ENCODE peak calls at places on chromosomes 16 and 17, in eight cellular contexts. One of them, this sample, is unnamed.

GRCh38 chr17:67007266-67007665 is 37.1 kb upstream of the CACNG1 start:
- DNase-seq in smooth muscle cell of the brain vasculature: no peak
- DNase-seq in NCI-H345: no peak
- DNase-seq in C1 segment of cervical spinal cord: no peak
- DNase-seq in activated CD4-positive, alpha-beta T cell treated with anti-CD3 and anti-CD28 coated beads for 1 hour: no peak
- DNase-seq in stimulated activated CD4-positive, alpha-beta T cell treated with anti-CD3 and anti-CD28 coated beads, Interleukin-12 subunit alpha, Interleukin-12 subunit beta, amount 100 ng/mL, for 48 hours: no peak
- DNase-seq in activated gamma-delta T cell treated with anti-CD3 and anti-CD28 coated beads, Interleukin-2, amount 50 U/mL, for 16 hours: no peak
- DNase-seq in left cardiac atrium: no peak
- DNase-seq in this sample: no peak

GRCh38 chr16:89357460-89357859 is 132.9 kb downstream of the ANKRD11 start:
- DNase-seq in smooth muscle cell of the brain vasculature: no peak
- DNase-seq in NCI-H345: no peak
- DNase-seq in C1 segment of cervical spinal cord: peak; percentile 27
- DNase-seq in activated CD4-positive, alpha-beta T cell treated with anti-CD3 and anti-CD28 coated beads for 1 hour: no peak
- DNase-seq in stimulated activated CD4-positive, alpha-beta T cell treated with anti-CD3 and anti-CD28 coated beads, Interleukin-12 subunit alpha, Interleukin-12 subunit beta, amount 100 ng/mL, for 48 hours: no peak
- DNase-seq in activated gamma-delta T cell treated with anti-CD3 and anti-CD28 coated beads, Interleukin-2, amount 50 U/mL, for 16 hours: no peak
- DNase-seq in left cardiac atrium: no peak
- DNase-seq in this sample: no peak

GRCh38 chr16:50320310-50320709 is 48.5 kb downstream of the BRD7 start:
- DNase-seq in smooth muscle cell of the brain vasculature: no peak
- DNase-seq in NCI-H345: no peak
- DNase-seq in C1 segment of cervical spinal cord: no peak
- DNase-seq in activated CD4-positive, alpha-beta T cell treated with anti-CD3 and anti-CD28 coated beads for 1 hour: no peak
- DNase-seq in stimulated activated CD4-positive, alpha-beta T cell treated with anti-CD3 and anti-CD28 coated beads, Interleukin-12 subunit alpha, Interleukin-12 subunit beta, amount 100 ng/mL, for 48 hours: no peak
- DNase-seq in activated gamma-delta T cell treated with anti-CD3 and anti-CD28 coated beads, Interleukin-2, amount 50 U/mL, for 16 hours: no peak
- DNase-seq in left cardiac atrium: no peak
- DNase-seq in this sample: no peak

GRCh38 chr16:71351558-71351901 is 7.0 kb upstream of the CALB2 start:
- DNase-seq in smooth muscle cell of the brain vasculature: no peak
- DNase-seq in NCI-H345: peak; percentile 29
- DNase-seq in C1 segment of cervical spinal cord: no peak
- DNase-seq in activated CD4-positive, alpha-beta T cell treated with anti-CD3 and anti-CD28 coated beads for 1 hour: no peak
- DNase-seq in stimulated activated CD4-positive, alpha-beta T cell treated with anti-CD3 and anti-CD28 coated beads, Interleukin-12 subunit alpha, Interleukin-12 subunit beta, amount 100 ng/mL, for 48 hours: no peak
- DNase-seq in activated gamma-delta T cell treated with anti-CD3 and anti-CD28 coated beads, Interleukin-2, amount 50 U/mL, for 16 hours: no peak
- DNase-seq in left cardiac atrium: no peak
- DNase-seq in this sample: no peak

GRCh38 chr17:40791808-40792436 is 7.8 kb downstream of the KRT28 start:
- DNase-seq in smooth muscle cell of the brain vasculature: no peak
- DNase-seq in NCI-H345: no peak
- DNase-seq in C1 segment of cervical spinal cord: no peak
- DNase-seq in activated CD4-positive, alpha-beta T cell treated with anti-CD3 and anti-CD28 coated beads for 1 hour: no peak
- DNase-seq in stimulated activated CD4-positive, alpha-beta T cell treated with anti-CD3 and anti-CD28 coated beads, Interleukin-12 subunit alpha, Interleukin-12 subunit beta, amount 100 ng/mL, for 48 hours: no peak
- DNase-seq in activated gamma-delta T cell treated with anti-CD3 and anti-CD28 coated beads, Interleukin-2, amount 50 U/mL, for 16 hours: no peak
- DNase-seq in left cardiac atrium: no peak
- DNase-seq in this sample: peak; percentile 4

GRCh38 chr16:88635671-88636070 is 2.7 kb upstream of the IL17C start:
- DNase-seq in smooth muscle cell of the brain vasculature: no peak
- DNase-seq in NCI-H345: peak; percentile 68
- DNase-seq in C1 segment of cervical spinal cord: no peak
- DNase-seq in activated CD4-positive, alpha-beta T cell treated with anti-CD3 and anti-CD28 coated beads for 1 hour: no peak
- DNase-seq in stimulated activated CD4-positive, alpha-beta T cell treated with anti-CD3 and anti-CD28 coated beads, Interleukin-12 subunit alpha, Interleukin-12 subunit beta, amount 100 ng/mL, for 48 hours: no peak
- DNase-seq in activated gamma-delta T cell treated with anti-CD3 and anti-CD28 coated beads, Interleukin-2, amount 50 U/mL, for 16 hours: no peak
- DNase-seq in left cardiac atrium: no peak
- DNase-seq in this sample: no peak

GRCh38 chr16:58503166-58503862 is 3.4 kb downstream of the NDRG4 start:
- DNase-seq in smooth muscle cell of the brain vasculature: no peak
- DNase-seq in NCI-H345: no peak
- DNase-seq in C1 segment of cervical spinal cord: no peak
- DNase-seq in activated CD4-positive, alpha-beta T cell treated with anti-CD3 and anti-CD28 coated beads for 1 hour: no peak
- DNase-seq in stimulated activated CD4-positive, alpha-beta T cell treated with anti-CD3 and anti-CD28 coated beads, Interleukin-12 subunit alpha, Interleukin-12 subunit beta, amount 100 ng/mL, for 48 hours: no peak
- DNase-seq in activated gamma-delta T cell treated with anti-CD3 and anti-CD28 coated beads, Interleukin-2, amount 50 U/mL, for 16 hours: no peak
- DNase-seq in left cardiac atrium: peak; percentile 17
- DNase-seq in this sample: no peak

GRCh38 chr17:44922136-44922535 is 6.8 kb upstream of the GFAP start:
- DNase-seq in smooth muscle cell of the brain vasculature: no peak
- DNase-seq in NCI-H345: no peak
- DNase-seq in C1 segment of cervical spinal cord: no peak
- DNase-seq in activated CD4-positive, alpha-beta T cell treated with anti-CD3 and anti-CD28 coated beads for 1 hour: no peak
- DNase-seq in stimulated activated CD4-positive, alpha-beta T cell treated with anti-CD3 and anti-CD28 coated beads, Interleukin-12 subunit alpha, Interleukin-12 subunit beta, amount 100 ng/mL, for 48 hours: no peak
- DNase-seq in activated gamma-delta T cell treated with anti-CD3 and anti-CD28 coated beads, Interleukin-2, amount 50 U/mL, for 16 hours: no peak
- DNase-seq in left cardiac atrium: no peak
- DNase-seq in this sample: no peak

GRCh38 chr16:8867483-8868271 is 1.1 kb downstream of the CARHSP1 start:
- DNase-seq in smooth muscle cell of the brain vasculature: no peak
- DNase-seq in NCI-H345: peak; percentile 51
- DNase-seq in C1 segment of cervical spinal cord: peak; percentile 52
- DNase-seq in activated CD4-positive, alpha-beta T cell treated with anti-CD3 and anti-CD28 coated beads for 1 hour: no peak
- DNase-seq in stimulated activated CD4-positive, alpha-beta T cell treated with anti-CD3 and anti-CD28 coated beads, Interleukin-12 subunit alpha, Interleukin-12 subunit beta, amount 100 ng/mL, for 48 hours: no peak
- DNase-seq in activated gamma-delta T cell treated with anti-CD3 and anti-CD28 coated beads, Interleukin-2, amount 50 U/mL, for 16 hours: no peak
- DNase-seq in left cardiac atrium: peak; percentile 61
- DNase-seq in this sample: no peak

GRCh38 chr17:33515974-33516373 is 222.9 kb upstream of the ASIC2 start:
- DNase-seq in smooth muscle cell of the brain vasculature: no peak
- DNase-seq in NCI-H345: no peak
- DNase-seq in C1 segment of cervical spinal cord: no peak
- DNase-seq in activated CD4-positive, alpha-beta T cell treated with anti-CD3 and anti-CD28 coated beads for 1 hour: no peak
- DNase-seq in stimulated activated CD4-positive, alpha-beta T cell treated with anti-CD3 and anti-CD28 coated beads, Interleukin-12 subunit alpha, Interleukin-12 subunit beta, amount 100 ng/mL, for 48 hours: no peak
- DNase-seq in activated gamma-delta T cell treated with anti-CD3 and anti-CD28 coated beads, Interleukin-2, amount 50 U/mL, for 16 hours: no peak
- DNase-seq in left cardiac atrium: no peak
- DNase-seq in this sample: no peak

GRCh38 chr17:42548070-42548837 is 4.5 kb upstream of the HSD17B1 start:
- DNase-seq in smooth muscle cell of the brain vasculature: no peak
- DNase-seq in NCI-H345: peak; percentile 86
- DNase-seq in C1 segment of cervical spinal cord: no peak
- DNase-seq in activated CD4-positive, alpha-beta T cell treated with anti-CD3 and anti-CD28 coated beads for 1 hour: peak; percentile 68
- DNase-seq in stimulated activated CD4-positive, alpha-beta T cell treated with anti-CD3 and anti-CD28 coated beads, Interleukin-12 subunit alpha, Interleukin-12 subunit beta, amount 100 ng/mL, for 48 hours: peak; percentile 75
- DNase-seq in activated gamma-delta T cell treated with anti-CD3 and anti-CD28 coated beads, Interleukin-2, amount 50 U/mL, for 16 hours: peak; percentile 67
- DNase-seq in left cardiac atrium: peak; percentile 70
- DNase-seq in this sample: no peak

GRCh38 chr17:50638572-50638850 is 3.8 kb downstream of the ABCC3 start:
- DNase-seq in smooth muscle cell of the brain vasculature: no peak
- DNase-seq in NCI-H345: no peak
- DNase-seq in C1 segment of cervical spinal cord: no peak
- DNase-seq in activated CD4-positive, alpha-beta T cell treated with anti-CD3 and anti-CD28 coated beads for 1 hour: no peak
- DNase-seq in stimulated activated CD4-positive, alpha-beta T cell treated with anti-CD3 and anti-CD28 coated beads, Interleukin-12 subunit alpha, Interleukin-12 subunit beta, amount 100 ng/mL, for 48 hours: no peak
- DNase-seq in activated gamma-delta T cell treated with anti-CD3 and anti-CD28 coated beads, Interleukin-2, amount 50 U/mL, for 16 hours: no peak
- DNase-seq in left cardiac atrium: no peak
- DNase-seq in this sample: no peak

GRCh38 chr16:52283018-52283417 is 263.9 kb downstream of the TOX3 start:
- DNase-seq in smooth muscle cell of the brain vasculature: no peak
- DNase-seq in NCI-H345: no peak
- DNase-seq in C1 segment of cervical spinal cord: no peak
- DNase-seq in activated CD4-positive, alpha-beta T cell treated with anti-CD3 and anti-CD28 coated beads for 1 hour: no peak
- DNase-seq in stimulated activated CD4-positive, alpha-beta T cell treated with anti-CD3 and anti-CD28 coated beads, Interleukin-12 subunit alpha, Interleukin-12 subunit beta, amount 100 ng/mL, for 48 hours: no peak
- DNase-seq in activated gamma-delta T cell treated with anti-CD3 and anti-CD28 coated beads, Interleukin-2, amount 50 U/mL, for 16 hours: no peak
- DNase-seq in left cardiac atrium: no peak
- DNase-seq in this sample: no peak

GRCh38 chr17:22496450-22496849 is 804.1 kb downstream of the KCNJ18 start:
- DNase-seq in smooth muscle cell of the brain vasculature: no peak
- DNase-seq in NCI-H345: no peak
- DNase-seq in C1 segment of cervical spinal cord: no peak
- DNase-seq in activated CD4-positive, alpha-beta T cell treated with anti-CD3 and anti-CD28 coated beads for 1 hour: no peak
- DNase-seq in stimulated activated CD4-positive, alpha-beta T cell treated with anti-CD3 and anti-CD28 coated beads, Interleukin-12 subunit alpha, Interleukin-12 subunit beta, amount 100 ng/mL, for 48 hours: no peak
- DNase-seq in activated gamma-delta T cell treated with anti-CD3 and anti-CD28 coated beads, Interleukin-2, amount 50 U/mL, for 16 hours: no peak
- DNase-seq in left cardiac atrium: no peak
- DNase-seq in this sample: no peak

GRCh38 chr16:31880322-31880979 is 6.8 kb downstream of the ZNF267 start:
- DNase-seq in smooth muscle cell of the brain vasculature: no peak
- DNase-seq in NCI-H345: no peak
- DNase-seq in C1 segment of cervical spinal cord: no peak
- DNase-seq in activated CD4-positive, alpha-beta T cell treated with anti-CD3 and anti-CD28 coated beads for 1 hour: no peak
- DNase-seq in stimulated activated CD4-positive, alpha-beta T cell treated with anti-CD3 and anti-CD28 coated beads, Interleukin-12 subunit alpha, Interleukin-12 subunit beta, amount 100 ng/mL, for 48 hours: no peak
- DNase-seq in activated gamma-delta T cell treated with anti-CD3 and anti-CD28 coated beads, Interleukin-2, amount 50 U/mL, for 16 hours: no peak
- DNase-seq in left cardiac atrium: no peak
- DNase-seq in this sample: no peak

GRCh38 chr16:2753523-2754020 is 1.1 kb downstream of the SRRM2 start:
- DNase-seq in smooth muscle cell of the brain vasculature: no peak
- DNase-seq in NCI-H345: no peak
- DNase-seq in C1 segment of cervical spinal cord: no peak
- DNase-seq in activated CD4-positive, alpha-beta T cell treated with anti-CD3 and anti-CD28 coated beads for 1 hour: no peak
- DNase-seq in stimulated activated CD4-positive, alpha-beta T cell treated with anti-CD3 and anti-CD28 coated beads, Interleukin-12 subunit alpha, Interleukin-12 subunit beta, amount 100 ng/mL, for 48 hours: no peak
- DNase-seq in activated gamma-delta T cell treated with anti-CD3 and anti-CD28 coated beads, Interleukin-2, amount 50 U/mL, for 16 hours: no peak
- DNase-seq in left cardiac atrium: no peak
- DNase-seq in this sample: no peak

GRCh38 chr16:18800674-18801196 is 614 bp downstream of the ARL6IP1 start:
- DNase-seq in smooth muscle cell of the brain vasculature: no peak
- DNase-seq in NCI-H345: no peak
- DNase-seq in C1 segment of cervical spinal cord: no peak
- DNase-seq in activated CD4-positive, alpha-beta T cell treated with anti-CD3 and anti-CD28 coated beads for 1 hour: no peak
- DNase-seq in stimulated activated CD4-positive, alpha-beta T cell treated with anti-CD3 and anti-CD28 coated beads, Interleukin-12 subunit alpha, Interleukin-12 subunit beta, amount 100 ng/mL, for 48 hours: no peak
- DNase-seq in activated gamma-delta T cell treated with anti-CD3 and anti-CD28 coated beads, Interleukin-2, amount 50 U/mL, for 16 hours: no peak
- DNase-seq in left cardiac atrium: peak; percentile 28
- DNase-seq in this sample: no peak

GRCh38 chr17:37274432-37274831 is 101.4 kb upstream of the C17orf78 start:
- DNase-seq in smooth muscle cell of the brain vasculature: peak; percentile 26
- DNase-seq in NCI-H345: no peak
- DNase-seq in C1 segment of cervical spinal cord: no peak
- DNase-seq in activated CD4-positive, alpha-beta T cell treated with anti-CD3 and anti-CD28 coated beads for 1 hour: no peak
- DNase-seq in stimulated activated CD4-positive, alpha-beta T cell treated with anti-CD3 and anti-CD28 coated beads, Interleukin-12 subunit alpha, Interleukin-12 subunit beta, amount 100 ng/mL, for 48 hours: no peak
- DNase-seq in activated gamma-delta T cell treated with anti-CD3 and anti-CD28 coated beads, Interleukin-2, amount 50 U/mL, for 16 hours: no peak
- DNase-seq in left cardiac atrium: no peak
- DNase-seq in this sample: no peak

GRCh38 chr16:88069397-88070168 is 118.3 kb downstream of the BANP start:
- DNase-seq in smooth muscle cell of the brain vasculature: no peak
- DNase-seq in NCI-H345: no peak
- DNase-seq in C1 segment of cervical spinal cord: no peak
- DNase-seq in activated CD4-positive, alpha-beta T cell treated with anti-CD3 and anti-CD28 coated beads for 1 hour: no peak
- DNase-seq in stimulated activated CD4-positive, alpha-beta T cell treated with anti-CD3 and anti-CD28 coated beads, Interleukin-12 subunit alpha, Interleukin-12 subunit beta, amount 100 ng/mL, for 48 hours: no peak
- DNase-seq in activated gamma-delta T cell treated with anti-CD3 and anti-CD28 coated beads, Interleukin-2, amount 50 U/mL, for 16 hours: no peak
- DNase-seq in left cardiac atrium: no peak
- DNase-seq in this sample: no peak

GRCh38 chr17:43367588-43368242 is 31.1 kb upstream of the ARL4D start:
- DNase-seq in smooth muscle cell of the brain vasculature: peak; percentile 69
- DNase-seq in NCI-H345: peak; percentile 74
- DNase-seq in C1 segment of cervical spinal cord: peak; percentile 57
- DNase-seq in activated CD4-positive, alpha-beta T cell treated with anti-CD3 and anti-CD28 coated beads for 1 hour: no peak
- DNase-seq in stimulated activated CD4-positive, alpha-beta T cell treated with anti-CD3 and anti-CD28 coated beads, Interleukin-12 subunit alpha, Interleukin-12 subunit beta, amount 100 ng/mL, for 48 hours: peak; percentile 29
- DNase-seq in activated gamma-delta T cell treated with anti-CD3 and anti-CD28 coated beads, Interleukin-2, amount 50 U/mL, for 16 hours: no peak
- DNase-seq in left cardiac atrium: no peak
- DNase-seq in this sample: peak; percentile 93

GRCh38 chr16:21598676-21599157 is 660 bp upstream of the METTL9 start:
- DNase-seq in smooth muscle cell of the brain vasculature: no peak
- DNase-seq in NCI-H345: no peak
- DNase-seq in C1 segment of cervical spinal cord: peak; percentile 66
- DNase-seq in activated CD4-positive, alpha-beta T cell treated with anti-CD3 and anti-CD28 coated beads for 1 hour: no peak
- DNase-seq in stimulated activated CD4-positive, alpha-beta T cell treated with anti-CD3 and anti-CD28 coated beads, Interleukin-12 subunit alpha, Interleukin-12 subunit beta, amount 100 ng/mL, for 48 hours: peak; percentile 15
- DNase-seq in activated gamma-delta T cell treated with anti-CD3 and anti-CD28 coated beads, Interleukin-2, amount 50 U/mL, for 16 hours: peak; percentile 8
- DNase-seq in left cardiac atrium: no peak
- DNase-seq in this sample: no peak

GRCh38 chr17:81193470-81194224 is 27.6 kb upstream of the AATK start:
- DNase-seq in smooth muscle cell of the brain vasculature: no peak
- DNase-seq in NCI-H345: no peak
- DNase-seq in C1 segment of cervical spinal cord: no peak
- DNase-seq in activated CD4-positive, alpha-beta T cell treated with anti-CD3 and anti-CD28 coated beads for 1 hour: no peak
- DNase-seq in stimulated activated CD4-positive, alpha-beta T cell treated with anti-CD3 and anti-CD28 coated beads, Interleukin-12 subunit alpha, Interleukin-12 subunit beta, amount 100 ng/mL, for 48 hours: no peak
- DNase-seq in activated gamma-delta T cell treated with anti-CD3 and anti-CD28 coated beads, Interleukin-2, amount 50 U/mL, for 16 hours: no peak
- DNase-seq in left cardiac atrium: peak; percentile 54
- DNase-seq in this sample: no peak

GRCh38 chr16:64391009-64391663 is 730.7 kb downstream of the CDH11 start:
- DNase-seq in smooth muscle cell of the brain vasculature: peak; percentile 32
- DNase-seq in NCI-H345: no peak
- DNase-seq in C1 segment of cervical spinal cord: no peak
- DNase-seq in activated CD4-positive, alpha-beta T cell treated with anti-CD3 and anti-CD28 coated beads for 1 hour: no peak
- DNase-seq in stimulated activated CD4-positive, alpha-beta T cell treated with anti-CD3 and anti-CD28 coated beads, Interleukin-12 subunit alpha, Interleukin-12 subunit beta, amount 100 ng/mL, for 48 hours: no peak
- DNase-seq in activated gamma-delta T cell treated with anti-CD3 and anti-CD28 coated beads, Interleukin-2, amount 50 U/mL, for 16 hours: no peak
- DNase-seq in left cardiac atrium: no peak
- DNase-seq in this sample: no peak

GRCh38 chr16:81532491-81533174 is 88.0 kb downstream of the CMIP start:
- DNase-seq in smooth muscle cell of the brain vasculature: no peak
- DNase-seq in NCI-H345: no peak
- DNase-seq in C1 segment of cervical spinal cord: no peak
- DNase-seq in activated CD4-positive, alpha-beta T cell treated with anti-CD3 and anti-CD28 coated beads for 1 hour: no peak
- DNase-seq in stimulated activated CD4-positive, alpha-beta T cell treated with anti-CD3 and anti-CD28 coated beads, Interleukin-12 subunit alpha, Interleukin-12 subunit beta, amount 100 ng/mL, for 48 hours: no peak
- DNase-seq in activated gamma-delta T cell treated with anti-CD3 and anti-CD28 coated beads, Interleukin-2, amount 50 U/mL, for 16 hours: no peak
- DNase-seq in left cardiac atrium: no peak
- DNase-seq in this sample: no peak

GRCh38 chr17:7886227-7887037 is 2.2 kb upstream of the CHD3 start:
- DNase-seq in smooth muscle cell of the brain vasculature: no peak
- DNase-seq in NCI-H345: peak; percentile 33
- DNase-seq in C1 segment of cervical spinal cord: peak; percentile 21
- DNase-seq in activated CD4-positive, alpha-beta T cell treated with anti-CD3 and anti-CD28 coated beads for 1 hour: peak; percentile 28
- DNase-seq in stimulated activated CD4-positive, alpha-beta T cell treated with anti-CD3 and anti-CD28 coated beads, Interleukin-12 subunit alpha, Interleukin-12 subunit beta, amount 100 ng/mL, for 48 hours: peak; percentile 47
- DNase-seq in activated gamma-delta T cell treated with anti-CD3 and anti-CD28 coated beads, Interleukin-2, amount 50 U/mL, for 16 hours: peak; percentile 36
- DNase-seq in left cardiac atrium: no peak
- DNase-seq in this sample: no peak

GRCh38 chr17:81635973-81636504 is 873 bp downstream of the NPLOC4 start:
- DNase-seq in smooth muscle cell of the brain vasculature: no peak
- DNase-seq in NCI-H345: no peak
- DNase-seq in C1 segment of cervical spinal cord: no peak
- DNase-seq in activated CD4-positive, alpha-beta T cell treated with anti-CD3 and anti-CD28 coated beads for 1 hour: no peak
- DNase-seq in stimulated activated CD4-positive, alpha-beta T cell treated with anti-CD3 and anti-CD28 coated beads, Interleukin-12 subunit alpha, Interleukin-12 subunit beta, amount 100 ng/mL, for 48 hours: peak; percentile 5
- DNase-seq in activated gamma-delta T cell treated with anti-CD3 and anti-CD28 coated beads, Interleukin-2, amount 50 U/mL, for 16 hours: no peak
- DNase-seq in left cardiac atrium: no peak
- DNase-seq in this sample: no peak

GRCh38 chr17:6796887-6797490 is 21.0 kb downstream of the FBXO39 start:
- DNase-seq in smooth muscle cell of the brain vasculature: no peak
- DNase-seq in NCI-H345: no peak
- DNase-seq in C1 segment of cervical spinal cord: no peak
- DNase-seq in activated CD4-positive, alpha-beta T cell treated with anti-CD3 and anti-CD28 coated beads for 1 hour: no peak
- DNase-seq in stimulated activated CD4-positive, alpha-beta T cell treated with anti-CD3 and anti-CD28 coated beads, Interleukin-12 subunit alpha, Interleukin-12 subunit beta, amount 100 ng/mL, for 48 hours: no peak
- DNase-seq in activated gamma-delta T cell treated with anti-CD3 and anti-CD28 coated beads, Interleukin-2, amount 50 U/mL, for 16 hours: no peak
- DNase-seq in left cardiac atrium: no peak
- DNase-seq in this sample: no peak

GRCh38 chr16:75624921-75625334 is 1.8 kb upstream of the ADAT1 start:
- DNase-seq in smooth muscle cell of the brain vasculature: no peak
- DNase-seq in NCI-H345: no peak
- DNase-seq in C1 segment of cervical spinal cord: no peak
- DNase-seq in activated CD4-positive, alpha-beta T cell treated with anti-CD3 and anti-CD28 coated beads for 1 hour: no peak
- DNase-seq in stimulated activated CD4-positive, alpha-beta T cell treated with anti-CD3 and anti-CD28 coated beads, Interleukin-12 subunit alpha, Interleukin-12 subunit beta, amount 100 ng/mL, for 48 hours: no peak
- DNase-seq in activated gamma-delta T cell treated with anti-CD3 and anti-CD28 coated beads, Interleukin-2, amount 50 U/mL, for 16 hours: no peak
- DNase-seq in left cardiac atrium: no peak
- DNase-seq in this sample: no peak

GRCh38 chr16:23375643-23376042 is 73.5 kb downstream of the SCNN1B start:
- DNase-seq in smooth muscle cell of the brain vasculature: no peak
- DNase-seq in NCI-H345: no peak
- DNase-seq in C1 segment of cervical spinal cord: no peak
- DNase-seq in activated CD4-positive, alpha-beta T cell treated with anti-CD3 and anti-CD28 coated beads for 1 hour: no peak
- DNase-seq in stimulated activated CD4-positive, alpha-beta T cell treated with anti-CD3 and anti-CD28 coated beads, Interleukin-12 subunit alpha, Interleukin-12 subunit beta, amount 100 ng/mL, for 48 hours: no peak
- DNase-seq in activated gamma-delta T cell treated with anti-CD3 and anti-CD28 coated beads, Interleukin-2, amount 50 U/mL, for 16 hours: no peak
- DNase-seq in left cardiac atrium: no peak
- DNase-seq in this sample: no peak

GRCh38 chr17:76805319-76805718 is 62.9 kb upstream of the MGAT5B start:
- DNase-seq in smooth muscle cell of the brain vasculature: no peak
- DNase-seq in NCI-H345: no peak
- DNase-seq in C1 segment of cervical spinal cord: no peak
- DNase-seq in activated CD4-positive, alpha-beta T cell treated with anti-CD3 and anti-CD28 coated beads for 1 hour: no peak
- DNase-seq in stimulated activated CD4-positive, alpha-beta T cell treated with anti-CD3 and anti-CD28 coated beads, Interleukin-12 subunit alpha, Interleukin-12 subunit beta, amount 100 ng/mL, for 48 hours: no peak
- DNase-seq in activated gamma-delta T cell treated with anti-CD3 and anti-CD28 coated beads, Interleukin-2, amount 50 U/mL, for 16 hours: no peak
- DNase-seq in left cardiac atrium: no peak
- DNase-seq in this sample: no peak

GRCh38 chr17:15957608-15958307 is 12.8 kb downstream of the ADORA2B start:
- DNase-seq in smooth muscle cell of the brain vasculature: no peak
- DNase-seq in NCI-H345: no peak
- DNase-seq in C1 segment of cervical spinal cord: no peak
- DNase-seq in activated CD4-positive, alpha-beta T cell treated with anti-CD3 and anti-CD28 coated beads for 1 hour: no peak
- DNase-seq in stimulated activated CD4-positive, alpha-beta T cell treated with anti-CD3 and anti-CD28 coated beads, Interleukin-12 subunit alpha, Interleukin-12 subunit beta, amount 100 ng/mL, for 48 hours: no peak
- DNase-seq in activated gamma-delta T cell treated with anti-CD3 and anti-CD28 coated beads, Interleukin-2, amount 50 U/mL, for 16 hours: no peak
- DNase-seq in left cardiac atrium: no peak
- DNase-seq in this sample: no peak

GRCh38 chr16:85238233-85238647 is 126.0 kb upstream of the CIBAR2 start:
- DNase-seq in smooth muscle cell of the brain vasculature: peak; percentile 91
- DNase-seq in NCI-H345: no peak
- DNase-seq in C1 segment of cervical spinal cord: peak; percentile 38
- DNase-seq in activated CD4-positive, alpha-beta T cell treated with anti-CD3 and anti-CD28 coated beads for 1 hour: no peak
- DNase-seq in stimulated activated CD4-positive, alpha-beta T cell treated with anti-CD3 and anti-CD28 coated beads, Interleukin-12 subunit alpha, Interleukin-12 subunit beta, amount 100 ng/mL, for 48 hours: no peak
- DNase-seq in activated gamma-delta T cell treated with anti-CD3 and anti-CD28 coated beads, Interleukin-2, amount 50 U/mL, for 16 hours: no peak
- DNase-seq in left cardiac atrium: peak; percentile 86
- DNase-seq in this sample: no peak

This sample was measured in Panc1.